ENCODE peak calls at places on chromosomes 3 and 15, in five cellular contexts. One of them, this sample, is unnamed.

GRCh38 chr3:170007031-170007663 is 30.6 kb upstream of the GPR160 start:
- DNase-seq in ovary: no peak
- DNase-seq in BE2C: no peak
- DNase-seq in gastrocnemius medialis: no peak
- DNase-seq in uterus: no peak
- DNase-seq in this sample: no peak

GRCh38 chr15:80779658-80780415 is 667 bp downstream of the CEMIP start:
- DNase-seq in ovary: peak; percentile 25
- DNase-seq in BE2C: peak; percentile 33
- DNase-seq in gastrocnemius medialis: no peak
- DNase-seq in uterus: peak; percentile 20
- DNase-seq in this sample: no peak

GRCh38 chr3:13262493-13263211 is 157.5 kb downstream of the NUP210 start:
- DNase-seq in ovary: no peak
- DNase-seq in BE2C: no peak
- DNase-seq in gastrocnemius medialis: no peak
- DNase-seq in uterus: no peak
- DNase-seq in this sample: no peak

GRCh38 chr3:56894912-56895431 is 93.2 kb upstream of the ARHGEF3 start:
- DNase-seq in ovary: no peak
- DNase-seq in BE2C: no peak
- DNase-seq in gastrocnemius medialis: no peak
- DNase-seq in uterus: peak; percentile 26
- DNase-seq in this sample: no peak

GRCh38 chr3:45759851-45760250 is 36.5 kb downstream of the SLC6A20 start:
- DNase-seq in ovary: no peak
- DNase-seq in BE2C: no peak
- DNase-seq in gastrocnemius medialis: no peak
- DNase-seq in uterus: no peak
- DNase-seq in this sample: no peak

GRCh38 chr15:64630403-64631107 is 144.8 kb downstream of the RBPMS2 start:
- DNase-seq in ovary: no peak
- DNase-seq in BE2C: no peak
- DNase-seq in gastrocnemius medialis: no peak
- DNase-seq in uterus: peak; percentile 25
- DNase-seq in this sample: no peak

GRCh38 chr3:8519156-8519555 is 17.5 kb downstream of the LMCD1 start:
- DNase-seq in ovary: no peak
- DNase-seq in BE2C: no peak
- DNase-seq in gastrocnemius medialis: no peak
- DNase-seq in uterus: no peak
- DNase-seq in this sample: no peak

GRCh38 chr3:128931046-128931445 is 51.6 kb downstream of the ACAD9 start:
- DNase-seq in ovary: no peak
- DNase-seq in BE2C: no peak
- DNase-seq in gastrocnemius medialis: no peak
- DNase-seq in uterus: no peak
- DNase-seq in this sample: no peak

GRCh38 chr15:90001683-90002427 is 731 bp downstream of the ZNF710 start:
- DNase-seq in ovary: peak; percentile 61
- DNase-seq in BE2C: peak; percentile 60
- DNase-seq in gastrocnemius medialis: peak; percentile 62
- DNase-seq in uterus: peak; percentile 64
- DNase-seq in this sample: peak; percentile 55

GRCh38 chr3:184381261-184382224 is 1.7 kb downstream of the CHRD start:
- DNase-seq in ovary: no peak
- DNase-seq in BE2C: peak; percentile 37
- DNase-seq in gastrocnemius medialis: no peak
- DNase-seq in uterus: no peak
- DNase-seq in this sample: peak; percentile 46

GRCh38 chr3:46946416-46946815 is 30.1 kb downstream of the CCDC12 start:
- DNase-seq in ovary: no peak
- DNase-seq in BE2C: no peak
- DNase-seq in gastrocnemius medialis: no peak
- DNase-seq in uterus: no peak
- DNase-seq in this sample: no peak

GRCh38 chr15:72312605-72313447 is 7.1 kb downstream of the CELF6 start:
- DNase-seq in ovary: no peak
- DNase-seq in BE2C: peak; percentile 85
- DNase-seq in gastrocnemius medialis: peak; percentile 64
- DNase-seq in uterus: peak; percentile 34
- DNase-seq in this sample: peak; percentile 41

GRCh38 chr15:74184582-74185091 is 11.1 kb downstream of the ISLR start:
- DNase-seq in ovary: no peak
- DNase-seq in BE2C: no peak
- DNase-seq in gastrocnemius medialis: no peak
- DNase-seq in uterus: no peak
- DNase-seq in this sample: no peak

GRCh38 chr15:57395292-57395691 is 19.0 kb downstream of the CGNL1 start:
- DNase-seq in ovary: no peak
- DNase-seq in BE2C: no peak
- DNase-seq in gastrocnemius medialis: no peak
- DNase-seq in uterus: no peak
- DNase-seq in this sample: no peak

GRCh38 chr15:67753901-67754300 is 71.4 kb upstream of the SKOR1 start:
- DNase-seq in ovary: no peak
- DNase-seq in BE2C: no peak
- DNase-seq in gastrocnemius medialis: no peak
- DNase-seq in uterus: no peak
- DNase-seq in this sample: no peak

GRCh38 chr3:40358454-40358853 is 28.5 kb upstream of the ENTPD3 start:
- DNase-seq in ovary: no peak
- DNase-seq in BE2C: no peak
- DNase-seq in gastrocnemius medialis: no peak
- DNase-seq in uterus: no peak
- DNase-seq in this sample: no peak

GRCh38 chr15:60337069-60337468 is 60.7 kb downstream of the ANXA2 start:
- DNase-seq in ovary: no peak
- DNase-seq in BE2C: no peak
- DNase-seq in gastrocnemius medialis: peak; percentile 45
- DNase-seq in uterus: no peak
- DNase-seq in this sample: no peak

GRCh38 chr3:104909188-104909587 is 457.5 kb upstream of the ALCAM start:
- DNase-seq in ovary: no peak
- DNase-seq in BE2C: no peak
- DNase-seq in gastrocnemius medialis: no peak
- DNase-seq in uterus: no peak
- DNase-seq in this sample: no peak

GRCh38 chr3:44066806-44067205 is 174.9 kb upstream of the TOPAZ1 start:
- DNase-seq in ovary: no peak
- DNase-seq in BE2C: no peak
- DNase-seq in gastrocnemius medialis: no peak
- DNase-seq in uterus: no peak
- DNase-seq in this sample: no peak
- H3K9me3 ChIP-seq in ovary: no peaks in the 10 kb centered on the region
- H3K9me3 ChIP-seq in BE2C: no peaks in the 10 kb centered on the region
- H3K9me3 ChIP-seq in gastrocnemius medialis: no peaks in the 10 kb centered on the region
- H3K9me3 ChIP-seq in uterus: no peaks in the 10 kb centered on the region
- H3K9me3 ChIP-seq in this sample: no peaks in the 10 kb centered on the region

GRCh38 chr15:78425643-78426042 is 12.4 kb upstream of the IREB2 start:
- DNase-seq in ovary: no peak
- DNase-seq in BE2C: no peak
- DNase-seq in gastrocnemius medialis: no peak
- DNase-seq in uterus: no peak
- DNase-seq in this sample: no peak

GRCh38 chr15:78432664-78433063 is 5.4 kb upstream of the IREB2 start:
- DNase-seq in ovary: no peak
- DNase-seq in BE2C: no peak
- DNase-seq in gastrocnemius medialis: no peak
- DNase-seq in uterus: no peak
- DNase-seq in this sample: no peak

GRCh38 chr15:78431955-78432354 is 6.1 kb upstream of the IREB2 start:
- DNase-seq in ovary: no peak
- DNase-seq in BE2C: no peak
- DNase-seq in gastrocnemius medialis: no peak
- DNase-seq in uterus: no peak
- DNase-seq in this sample: no peak

GRCh38 chr15:78427985-78428384 is 10.0 kb upstream of the IREB2 start:
- DNase-seq in ovary: no peak
- DNase-seq in BE2C: no peak
- DNase-seq in gastrocnemius medialis: no peak
- DNase-seq in uterus: no peak
- DNase-seq in this sample: no peak

DNA sequence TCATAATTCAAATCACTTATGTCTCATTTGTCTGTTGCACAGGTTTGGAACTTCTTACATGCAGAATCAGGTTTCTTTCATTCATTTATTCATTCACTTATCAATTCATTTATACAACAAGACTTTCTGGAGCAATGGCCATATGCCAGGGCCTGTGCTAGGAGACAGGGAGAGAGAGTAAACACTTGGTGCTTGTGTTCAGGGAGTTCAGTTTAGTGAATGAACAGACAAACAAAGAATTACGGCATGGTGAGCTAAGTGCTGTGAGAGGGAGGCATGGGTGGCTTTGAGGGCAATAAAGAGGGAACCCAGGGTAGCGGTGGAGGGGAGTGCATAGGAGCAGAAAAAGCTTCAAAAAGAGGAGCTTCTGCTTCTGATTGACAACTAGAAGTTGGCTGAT is 8.5 kb upstream of the IREB2 start:
- DNase-seq in ovary: no peak
- DNase-seq in BE2C: no peak
- DNase-seq in gastrocnemius medialis: no peak
- DNase-seq in uterus: no peak
- DNase-seq in this sample: no peak
- H3K4me3 ChIP-seq in ovary: no peak overlapping the region
- H3K4me3 ChIP-seq in BE2C: no peak overlapping the region
- H3K4me3 ChIP-seq in gastrocnemius medialis: no peak overlapping the region
- H3K4me3 ChIP-seq in uterus: no peak overlapping the region
- H3K4me3 ChIP-seq in this sample: no peak overlapping the region

GRCh38 chr3:101796076-101796475 is 17.1 kb downstream of the NXPE3 start:
- DNase-seq in ovary: no peak
- DNase-seq in BE2C: no peak
- DNase-seq in gastrocnemius medialis: no peak
- DNase-seq in uterus: no peak
- DNase-seq in this sample: no peak

DNA sequence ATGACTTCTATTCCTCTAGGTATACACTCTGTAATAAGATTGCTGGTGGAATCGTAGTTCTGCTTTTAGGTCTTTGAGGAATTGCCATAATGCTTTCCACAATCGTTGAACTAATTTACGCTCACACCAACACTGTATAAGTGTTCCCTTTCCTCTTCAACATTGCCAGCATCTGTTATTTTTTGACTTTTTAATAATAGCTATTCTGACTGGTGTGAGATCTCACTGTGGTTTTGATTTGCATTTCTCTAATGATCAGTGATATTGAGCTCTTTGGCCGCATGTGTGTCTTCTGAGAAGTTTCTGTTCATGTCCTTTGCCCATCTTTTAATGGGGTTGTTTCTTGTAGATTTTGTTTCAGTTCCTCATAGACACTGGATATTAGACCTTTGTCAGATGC is 12.8 kb downstream of the NXPE3 start:
- DNase-seq in ovary: no peak
- DNase-seq in BE2C: no peak
- DNase-seq in gastrocnemius medialis: no peak
- DNase-seq in uterus: no peak
- DNase-seq in this sample: no peak
- H3K9me3 ChIP-seq in ovary: no peaks in the 10 kb centered on the region
- H3K9me3 ChIP-seq in BE2C: no peaks in the 10 kb centered on the region
- H3K9me3 ChIP-seq in gastrocnemius medialis: no peaks in the 10 kb centered on the region
- H3K9me3 ChIP-seq in uterus: no peaks in the 10 kb centered on the region
- H3K9me3 ChIP-seq in this sample: no peaks in the 10 kb centered on the region

GRCh38 chr3:149643482-149643798 is 14.4 kb downstream of the WWTR1 start:
- DNase-seq in ovary: no peak
- DNase-seq in BE2C: no peak
- DNase-seq in gastrocnemius medialis: no peak
- DNase-seq in uterus: no peak
- DNase-seq in this sample: no peak

GRCh38 chr3:149635396-149635795 is 22.4 kb downstream of the WWTR1 start:
- DNase-seq in ovary: no peak
- DNase-seq in BE2C: no peak
- DNase-seq in gastrocnemius medialis: no peak
- DNase-seq in uterus: no peak
- DNase-seq in this sample: no peak

GRCh38 chr3:149638401-149639092 is 19.3 kb downstream of the WWTR1 start:
- DNase-seq in ovary: no peak
- DNase-seq in BE2C: no peak
- DNase-seq in gastrocnemius medialis: no peak
- DNase-seq in uterus: peak; percentile 22
- DNase-seq in this sample: no peak

GRCh38 chr3:149641011-149641728 is 16.7 kb downstream of the WWTR1 start:
- DNase-seq in ovary: no peak
- DNase-seq in BE2C: no peak
- DNase-seq in gastrocnemius medialis: no peak
- DNase-seq in uterus: no peak
- DNase-seq in this sample: no peak

DNA sequence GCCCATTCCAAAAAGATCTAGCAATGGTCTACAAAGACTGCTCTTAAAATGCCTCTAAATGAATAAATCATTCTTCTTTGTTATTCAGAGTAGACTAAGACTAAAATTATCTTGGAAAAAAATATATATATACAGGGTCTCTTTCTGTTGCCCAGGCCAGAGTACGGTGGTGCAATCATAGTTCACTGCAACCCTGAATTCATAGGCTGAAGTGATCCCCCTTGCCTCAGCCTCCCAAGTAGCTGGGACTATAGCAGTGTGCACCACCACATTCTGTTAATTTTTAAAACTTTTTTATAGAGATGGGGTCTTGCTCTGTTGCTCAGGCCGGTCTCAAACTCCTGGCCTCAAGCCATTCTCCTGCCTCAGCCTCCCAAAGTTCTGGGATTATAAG is 18.7 kb downstream of the WWTR1 start:
- DNase-seq in ovary: no peak
- DNase-seq in BE2C: no peak
- DNase-seq in gastrocnemius medialis: no peak
- DNase-seq in uterus: no peak
- DNase-seq in this sample: no peak
- H3K4me3 ChIP-seq in ovary: no peak overlapping the region
- H3K4me3 ChIP-seq in BE2C: no peak overlapping the region
- H3K4me3 ChIP-seq in gastrocnemius medialis: peak overlapping the region; percentile 27
- H3K4me3 ChIP-seq in uterus: peak overlapping the region; percentile 11
- H3K4me3 ChIP-seq in this sample: peak overlapping the region; percentile 31

GRCh38 chr3:175941352-175941751 is 1082.2 kb downstream of the NAALADL2 start:
- DNase-seq in ovary: no peak
- DNase-seq in BE2C: peak; percentile 67
- DNase-seq in gastrocnemius medialis: no peak
- DNase-seq in uterus: no peak
- DNase-seq in this sample: no peak

GRCh38 chr3:175940881-175941280 is 1081.7 kb downstream of the NAALADL2 start:
- DNase-seq in ovary: no peak
- DNase-seq in BE2C: peak; percentile 58
- DNase-seq in gastrocnemius medialis: no peak
- DNase-seq in uterus: no peak
- DNase-seq in this sample: no peak

DNA sequence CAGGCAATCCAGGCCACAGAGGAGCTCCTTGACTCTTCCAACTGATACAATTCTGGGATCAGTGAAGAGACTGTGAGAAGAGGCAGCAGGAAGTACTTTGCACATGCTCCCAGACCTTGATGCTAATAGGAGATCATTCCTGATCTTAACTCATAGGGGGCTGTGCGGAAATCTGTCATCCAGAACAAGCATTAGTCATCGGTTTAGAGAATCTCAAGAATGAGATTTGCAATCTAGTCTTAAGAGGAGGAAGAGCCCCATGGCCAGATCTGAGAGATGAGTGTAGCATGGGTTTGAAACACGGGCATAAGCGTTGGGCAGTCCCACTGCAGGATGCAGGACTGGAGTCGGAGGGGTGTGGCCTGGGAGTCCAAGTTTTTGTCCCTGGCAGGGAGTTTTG is 1081.1 kb downstream of the NAALADL2 start:
- DNase-seq in ovary: no peak
- DNase-seq in BE2C: no peak
- DNase-seq in gastrocnemius medialis: no peak
- DNase-seq in uterus: no peak
- DNase-seq in this sample: no peak
- H3K9me3 ChIP-seq in ovary: no peaks in the 10 kb centered on the region
- H3K9me3 ChIP-seq in BE2C: no peaks in the 10 kb centered on the region
- H3K9me3 ChIP-seq in gastrocnemius medialis: no peaks in the 10 kb centered on the region
- H3K9me3 ChIP-seq in uterus: no peaks in the 10 kb centered on the region
- H3K9me3 ChIP-seq in this sample: no peaks in the 10 kb centered on the region

This sample was measured in tibial nerve.